ENCODE peak calls at places on chromosome 2, in ten cellular contexts. One of them, this sample, is unnamed.

GRCh38 chr2:142892715-142893114 is 15.3 kb downstream of the KYNU start:
- DNase-seq in H54: no peak
- DNase-seq in EL: no peak
- DNase-seq in mesothelial cell of epicardium: no peak
- DNase-seq in central memory CD4-positive, alpha-beta T cell: no peak
- DNase-seq in posterior cingulate gyrus: no peak
- DNase-seq in Kasumi-1: no peak
- DNase-seq in GM13977: peak; percentile 39
- DNase-seq in AG09319: no peak
- DNase-seq in GM12891: peak; percentile 19
- DNase-seq in this sample: no peak

GRCh38 chr2:182506606-182507005 is 79.8 kb upstream of the PDE1A start:
- DNase-seq in H54: no peak
- DNase-seq in EL: peak; percentile 41
- DNase-seq in mesothelial cell of epicardium: no peak
- DNase-seq in central memory CD4-positive, alpha-beta T cell: no peak
- DNase-seq in posterior cingulate gyrus: no peak
- DNase-seq in Kasumi-1: no peak
- DNase-seq in GM13977: no peak
- DNase-seq in AG09319: no peak
- DNase-seq in GM12891: no peak
- DNase-seq in this sample: no peak

GRCh38 chr2:198717451-198717850 is 740.3 kb downstream of the SATB2 start:
- DNase-seq in H54: no peak
- DNase-seq in EL: no peak
- DNase-seq in mesothelial cell of epicardium: no peak
- DNase-seq in central memory CD4-positive, alpha-beta T cell: no peak
- DNase-seq in posterior cingulate gyrus: no peak
- DNase-seq in Kasumi-1: no peak
- DNase-seq in GM13977: no peak
- DNase-seq in AG09319: no peak
- DNase-seq in GM12891: no peak
- DNase-seq in this sample: no peak

GRCh38 chr2:96142217-96143113 is 2.8 kb downstream of the DUSP2 start:
- DNase-seq in H54: no peak
- DNase-seq in EL: no peak
- DNase-seq in mesothelial cell of epicardium: peak; percentile 19
- DNase-seq in central memory CD4-positive, alpha-beta T cell: peak; percentile 60
- DNase-seq in posterior cingulate gyrus: peak; percentile 72
- DNase-seq in Kasumi-1: no peak
- DNase-seq in GM13977: peak; percentile 74
- DNase-seq in AG09319: no peak
- DNase-seq in GM12891: no peak
- DNase-seq in this sample: no peak

GRCh38 chr2:69742170-69742952 is 427 bp downstream of the ANXA4 start:
- DNase-seq in H54: no peak
- DNase-seq in EL: peak; percentile 36
- DNase-seq in mesothelial cell of epicardium: no peak
- DNase-seq in central memory CD4-positive, alpha-beta T cell: no peak
- DNase-seq in posterior cingulate gyrus: peak; percentile 84
- DNase-seq in Kasumi-1: peak; percentile 41
- DNase-seq in GM13977: peak; percentile 32
- DNase-seq in AG09319: no peak
- DNase-seq in GM12891: no peak
- DNase-seq in this sample: no peak

GRCh38 chr2:101427240-101427639 is 39.9 kb upstream of the CREG2 start:
- DNase-seq in H54: no peak
- DNase-seq in EL: no peak
- DNase-seq in mesothelial cell of epicardium: no peak
- DNase-seq in central memory CD4-positive, alpha-beta T cell: no peak
- DNase-seq in posterior cingulate gyrus: no peak
- DNase-seq in Kasumi-1: no peak
- DNase-seq in GM13977: no peak
- DNase-seq in AG09319: no peak
- DNase-seq in GM12891: no peak
- DNase-seq in this sample: no peak

GRCh38 chr2:233912799-233913423 is 4.3 kb upstream of the TRPM8 start:
- DNase-seq in H54: peak; percentile 32
- DNase-seq in EL: peak; percentile 24
- DNase-seq in mesothelial cell of epicardium: peak; percentile 47
- DNase-seq in central memory CD4-positive, alpha-beta T cell: no peak
- DNase-seq in posterior cingulate gyrus: no peak
- DNase-seq in Kasumi-1: no peak
- DNase-seq in GM13977: no peak
- DNase-seq in AG09319: no peak
- DNase-seq in GM12891: no peak
- DNase-seq in this sample: peak; percentile 76

GRCh38 chr2:62410926-62411456 is 95.0 kb downstream of the TMEM17 start:
- DNase-seq in H54: no peak
- DNase-seq in EL: peak; percentile 8
- DNase-seq in mesothelial cell of epicardium: no peak
- DNase-seq in central memory CD4-positive, alpha-beta T cell: no peak
- DNase-seq in posterior cingulate gyrus: no peak
- DNase-seq in Kasumi-1: no peak
- DNase-seq in GM13977: no peak
- DNase-seq in AG09319: no peak
- DNase-seq in GM12891: no peak
- DNase-seq in this sample: no peak

GRCh38 chr2:128408349-128409305 is 90.0 kb upstream of the HS6ST1 start:
- DNase-seq in H54: peak; percentile 31
- DNase-seq in EL: peak; percentile 85
- DNase-seq in mesothelial cell of epicardium: no peak
- DNase-seq in central memory CD4-positive, alpha-beta T cell: no peak
- DNase-seq in posterior cingulate gyrus: peak; percentile 74
- DNase-seq in Kasumi-1: no peak
- DNase-seq in GM13977: no peak
- DNase-seq in AG09319: peak; percentile 35
- DNase-seq in GM12891: no peak
- DNase-seq in this sample: peak; percentile 62

GRCh38 chr2:27204566-27204965 is 7.3 kb upstream of the ATRAID start:
- DNase-seq in H54: no peak
- DNase-seq in EL: no peak
- DNase-seq in mesothelial cell of epicardium: no peak
- DNase-seq in central memory CD4-positive, alpha-beta T cell: no peak
- DNase-seq in posterior cingulate gyrus: no peak
- DNase-seq in Kasumi-1: no peak
- DNase-seq in GM13977: no peak
- DNase-seq in AG09319: no peak
- DNase-seq in GM12891: no peak
- DNase-seq in this sample: no peak